ENCODE peak calls at places on chromosomes 4 and X, in seven cellular contexts. E is thoracic aorta, U is left lung, G is heart right ventricle, R is uterus, Z is K562, Y is Peyer's patch. B is an unnamed sample.

GRCh38 chr4:139734201-139734874 is 68.7 kb downstream of the MGST2 start:
- DNase-seq in R (peak; percentile 43), U (no peak), Z (no peak), G (no peak), Y (no peak), E (no peak), B (no peak)

GRCh38 chrX:75327607-75328006 is 53.7 kb downstream of the UPRT start:
- DNase-seq in E (no peak), R (no peak), Y (no peak), G (no peak), Z (no peak), U (no peak), B (no peak)

GRCh38 chr4:54082168-54082567 is 17.8 kb upstream of the CHIC2 start:
- DNase-seq in Y (no peak), Z (no peak), G (no peak), R (no peak), U (no peak), E (no peak), B (no peak)

GRCh38 chr4:148649669-148650331 is 207.6 kb upstream of the NR3C2 start:
- DNase-seq in U (no peak), R (no peak), G (no peak), E (no peak), Z (no peak), Y (no peak), B (no peak)

GRCh38 chrX:20974326-20974725 is 399.9 kb upstream of the CNKSR2 start:
- DNase-seq in Y (no peak), R (no peak), G (no peak), Z (no peak), U (no peak), E (no peak), B (no peak)

GRCh38 chrX:144265641-144266040 is 381.8 kb downstream of the UBE2NL start:
- DNase-seq in Y (no peak), G (no peak), U (no peak), R (no peak), E (no peak), Z (no peak), B (peak; percentile 58)

GRCh38 chr4:76216521-76216920 is 2.9 kb upstream of the SCARB2 start:
- DNase-seq in Z (no peak), E (no peak), R (no peak), Y (no peak), U (no peak), G (no peak), B (no peak)

GRCh38 chr4:81468685-81469084 is 3.0 kb downstream of the RASGEF1B start:
- DNase-seq in U (no peak), R (no peak), Z (no peak), G (no peak), E (no peak), Y (no peak), B (no peak)

GRCh38 chr4:81682492-81682891 is 210.8 kb upstream of the RASGEF1B start:
- DNase-seq in U (no peak), G (no peak), Y (no peak), E (no peak), Z (no peak), R (no peak), B (no peak)

GRCh38 chr4:10971800-10972398 is 287.3 kb upstream of the CLNK start:
- DNase-seq in U (no peak), Z (no peak), E (no peak), G (no peak), Y (no peak), R (no peak), B (no peak)

GRCh38 chrX:120365968-120366367 is 4.1 kb downstream of the ATP1B4 start:
- DNase-seq in Z (no peak), U (no peak), G (no peak), E (no peak), R (no peak), Y (no peak), B (no peak)

GRCh38 chrX:143536176-143536575 is 18.9 kb upstream of the SPANXN3 start:
- DNase-seq in Y (no peak), E (no peak), G (no peak), U (no peak), R (no peak), Z (no peak), B (peak; percentile 79)

GRCh38 chrX:25131055-25131454 is 115.3 kb upstream of the ARX start:
- DNase-seq in U (no peak), E (no peak), Y (no peak), R (no peak), Z (no peak), G (no peak), B (no peak)

GRCh38 chr4:64341711-64342110 is 67.5 kb downstream of the TECRL start:
- DNase-seq in Y (no peak), G (peak; percentile 69), U (peak; percentile 8), Z (no peak), R (no peak), E (no peak), B (no peak)

GRCh38 chrX:84168095-84168494 is 19.9 kb downstream of the RPS6KA6 start:
- DNase-seq in G (no peak), U (no peak), Z (no peak), R (no peak), E (no peak), Y (no peak), B (no peak)

GRCh38 chr4:153205028-153205648 is 895 bp downstream of the TRIM2 start:
- DNase-seq in G (no peak), U (no peak), Z (peak; percentile 34), Y (peak; percentile 86), E (no peak), R (no peak), B (peak; percentile 17)

GRCh38 chr4:74455361-74456055 is 10.6 kb downstream of the AREG start:
- DNase-seq in G (no peak), Z (no peak), Y (no peak), R (no peak), U (no peak), E (no peak), B (no peak)

GRCh38 chrX:106397788-106398538 is 213.8 kb upstream of the RADX start:
- DNase-seq in U (no peak), E (no peak), Y (no peak), G (no peak), Z (no peak), R (no peak), B (no peak)

GRCh38 chr4:185626798-185627197 is 91.5 kb upstream of the PDLIM3 start:
- DNase-seq in E (no peak), R (no peak), G (no peak), U (no peak), Z (no peak), Y (no peak), B (no peak)

GRCh38 chrX:45762699-45763647 is 562.3 kb upstream of the DIPK2B start:
- DNase-seq in U (no peak), R (no peak), E (no peak), Y (no peak), G (no peak), Z (no peak), B (no peak)

GRCh38 chr4:1210241-1210841 is 38.0 kb upstream of the SPON2 start:
- DNase-seq in G (peak; percentile 18), U (peak; percentile 68), Y (peak; percentile 35), E (no peak), R (peak; percentile 31), Z (no peak), B (peak; percentile 55)

GRCh38 chr4:7103599-7104365 is 35.9 kb upstream of the GRPEL1 start:
- DNase-seq in U (no peak), E (peak; percentile 39), G (peak; percentile 83), Z (no peak), Y (peak; percentile 91), R (peak; percentile 80), B (peak; percentile 86)

GRCh38 chr4:112858751-112859150 is 190.7 kb upstream of the ANK2 start:
- DNase-seq in Z (no peak), Y (no peak), R (no peak), U (no peak), G (no peak), E (no peak), B (no peak)
- H3K4me1 ChIP-seq in Z (no peaks in the 10 kb centered on the region), Y (no peaks in the 10 kb centered on the region), R (no peaks in the 10 kb centered on the region), U (no peaks in the 10 kb centered on the region), G (peaks cover 15% of the 10 kb centered on the region), E (peaks cover 8% of the 10 kb centered on the region), B (no peaks in the 10 kb centered on the region)

GRCh38 chrX:131783555-131784338 is 239.4 kb upstream of the STK26 start:
- DNase-seq in E (no peak), Y (no peak), Z (no peak), U (no peak), R (peak; percentile 78), G (no peak), B (no peak)

GRCh38 chrX:131778269-131779218 is 234.7 kb downstream of the OR13H1 start:
- DNase-seq in Y (no peak), G (no peak), U (no peak), E (no peak), R (peak; percentile 75), Z (no peak), B (peak; percentile 81)

GRCh38 chrX:131779313-131779712 is 235.4 kb downstream of the OR13H1 start:
- DNase-seq in U (no peak), G (no peak), Y (no peak), R (no peak), Z (no peak), E (no peak), B (no peak)
- H3K4me3 ChIP-seq in U (no peak overlapping the region), G (peak overlapping the region; percentile 38), Y (no peak overlapping the region), R (peak overlapping the region; percentile 27), Z (no peak overlapping the region), E (no peak overlapping the region), B (no peak overlapping the region)

DNA sequence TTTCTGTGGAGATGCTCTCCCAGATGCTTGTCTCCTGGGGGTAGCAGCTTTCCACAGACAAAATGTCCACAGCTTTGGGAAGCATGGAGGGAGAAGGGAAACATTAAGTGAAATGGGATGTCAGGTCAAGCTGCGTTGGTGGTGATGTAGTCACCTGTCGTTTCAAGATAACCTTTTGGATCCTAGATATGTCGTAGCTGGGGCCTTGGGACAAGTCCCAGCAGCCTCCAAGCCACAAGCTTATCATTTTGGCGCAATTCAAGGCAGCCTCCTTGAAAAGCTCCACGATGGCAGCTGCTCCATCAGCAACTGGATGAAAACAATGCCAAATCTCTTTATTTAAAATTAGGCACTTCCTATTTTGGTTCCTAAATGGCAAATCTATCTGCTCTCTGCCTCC is 52.0 kb downstream of the RTL9 start:
- DNase-seq in G (no peak), U (no peak), Y (no peak), E (no peak), R (no peak), Z (no peak), B (no peak)
- H3K4me1 ChIP-seq in G (peaks cover 4% of the 10 kb centered on the region), U (no peaks in the 10 kb centered on the region), Y (no peaks in the 10 kb centered on the region), E (peaks cover 4% of the 10 kb centered on the region), R (no peaks in the 10 kb centered on the region), Z (peaks cover 49% of the 10 kb centered on the region), B (no peaks in the 10 kb centered on the region)

GRCh38 chrX:68112321-68112720 is 321.0 kb downstream of the OPHN1 start:
- DNase-seq in G (no peak), R (no peak), Z (no peak), E (no peak), U (no peak), Y (no peak), B (no peak)

GRCh38 chrX:68113837-68114572 is 319.3 kb downstream of the OPHN1 start:
- DNase-seq in U (no peak), Z (no peak), G (no peak), R (no peak), Y (no peak), E (no peak), B (no peak)

GRCh38 chrX:68114573-68115199 is 318.6 kb downstream of the OPHN1 start:
- DNase-seq in R (no peak), Y (no peak), E (no peak), U (no peak), G (no peak), Z (no peak), B (no peak)

DNA sequence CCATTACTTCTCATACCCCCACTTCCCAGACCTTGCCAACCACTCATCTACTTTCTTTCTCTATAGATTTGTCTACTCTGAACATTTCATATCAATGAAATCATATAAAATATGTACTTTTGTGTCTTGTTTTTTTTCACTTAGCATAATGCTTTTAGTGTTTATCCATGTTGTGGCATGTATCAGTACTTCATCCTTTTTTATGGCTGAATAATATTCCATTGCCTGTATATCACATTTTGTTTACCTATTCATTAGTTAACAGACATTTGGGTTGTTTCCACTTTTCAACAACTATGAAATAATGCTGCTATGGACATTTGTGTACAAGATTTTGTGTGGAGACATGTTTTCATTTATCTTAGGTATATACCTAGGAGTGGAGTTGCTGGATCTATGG is 324.1 kb downstream of the OPHN1 start:
- DNase-seq in U (no peak), Y (no peak), Z (no peak), E (no peak), R (no peak), G (no peak), B (no peak)
- H3K4me3 ChIP-seq in U (no peak overlapping the region), Y (no peak overlapping the region), Z (no peak overlapping the region), E (no peak overlapping the region), R (no peak overlapping the region), G (no peak overlapping the region), B (no peak overlapping the region)